ENCODE peak calls at places on chromosomes 16 and 17, in nine cellular contexts. U is mammary epithelial cell, T is vagina, K is HFF-Myc, H is lower lobe of right lung, E is cardiac fibroblast, W is upper lobe of left lung, X is NB4, L is brain microvascular endothelial cell. B is an unnamed sample.

GRCh38 chr16:73396556-73396955 is 348.6 kb upstream of the ZFHX3 start:
- DNase-seq in U (no peak), T (peak), K (no peak), H (no peak), E (no peak), W (no peak), X (peak), L (no peak), B (no peak)

GRCh38 chr16:71658771-71659170 is 32.8 kb downstream of the MARVELD3 start:
- DNase-seq in U (no peak), T (no peak), K (no peak), H (no peak), E (no peak), W (no peak), X (no peak), L (no peak), B (no peak)

GRCh38 chr16:14018848-14019247 is 52.3 kb upstream of the MRTFB start:
- DNase-seq in U (no peak), T (no peak), K (no peak), H (no peak), E (no peak), W (no peak), X (no peak), L (no peak), B (no peak)

GRCh38 chr16:19636436-19637267 is 81.1 kb downstream of the VPS35L start:
- DNase-seq in U (no peak), T (no peak), K (no peak), H (no peak), E (peak), W (no peak), X (no peak), L (no peak), B (no peak)

GRCh38 chr17:62653831-62654829 is 26.7 kb downstream of the MRC2 start:
- DNase-seq in U (no peak), T (peak), K (no peak), H (peak), E (peak), W (peak), X (peak), L (no peak), B (no peak)

GRCh38 chr17:7613769-7614421 is 802 bp downstream of the FXR2 start:
- DNase-seq in U (peak), T (no peak), K (no peak), H (peak), E (no peak), W (no peak), X (no peak), L (peak), B (no peak)

GRCh38 chr17:80877095-80877828 is 114.4 kb upstream of the CHMP6 start:
- DNase-seq in U (no peak), T (no peak), K (no peak), H (peak), E (no peak), W (no peak), X (no peak), L (no peak), B (no peak)

GRCh38 chr16:2770057-2770780 is 6.9 kb downstream of the ELOB start:
- DNase-seq in U (no peak), T (no peak), K (no peak), H (peak), E (no peak), W (no peak), X (peak), L (no peak), B (no peak)

GRCh38 chr17:40461774-40462342 is 18.6 kb downstream of the IGFBP4 start:
- DNase-seq in U (no peak), T (no peak), K (no peak), H (no peak), E (peak), W (no peak), X (no peak), L (no peak), B (no peak)

GRCh38 chr16:29645699-29646187 is 17.3 kb upstream of the SPN start:
- DNase-seq in U (no peak), T (no peak), K (no peak), H (no peak), E (peak), W (no peak), X (peak), L (no peak), B (no peak)

GRCh38 chr17:70080541-70081347 is 5.7 kb downstream of the KCNJ16 start:
- DNase-seq in U (peak), T (no peak), K (no peak), H (no peak), E (peak), W (no peak), X (no peak), L (peak), B (no peak)

GRCh38 chr16:70298988-70299938 is at the start of gene DDX19B:
- DNase-seq in U (peak), T (no peak), K (peak), H (peak), E (peak), W (peak), X (peak), L (peak), B (no peak)

GRCh38 chr16:19991614-19992013 is 82.1 kb downstream of the GPR139 start:
- DNase-seq in U (no peak), T (peak), K (no peak), H (no peak), E (no peak), W (no peak), X (no peak), L (no peak), B (no peak)

GRCh38 chr17:59802160-59802559 is 90.6 kb downstream of the TUBD1 start:
- DNase-seq in U (no peak), T (no peak), K (no peak), H (no peak), E (no peak), W (no peak), X (no peak), L (no peak), B (no peak)

GRCh38 chr17:13160790-13161189 is 143.0 kb upstream of the ELAC2 start:
- DNase-seq in U (no peak), T (no peak), K (no peak), H (no peak), E (no peak), W (no peak), X (no peak), L (no peak), B (no peak)

GRCh38 chr16:72848759-72849664 is 198.9 kb downstream of the ZFHX3 start:
- DNase-seq in U (peak), T (no peak), K (peak), H (peak), E (peak), W (peak), X (no peak), L (peak), B (peak)

GRCh38 chr17:65270932-65271700 is 133.9 kb downstream of the RGS9 start:
- DNase-seq in U (no peak), T (no peak), K (no peak), H (no peak), E (no peak), W (no peak), X (no peak), L (no peak), B (no peak)

GRCh38 chr17:18186271-18186982 is 2.8 kb downstream of the ALKBH5 start:
- DNase-seq in U (no peak), T (no peak), K (no peak), H (no peak), E (peak), W (no peak), X (no peak), L (no peak), B (no peak)

GRCh38 chr17:41082565-41083136 is 1.3 kb upstream of the KRTAP4-7 start:
- DNase-seq in U (peak), T (no peak), K (no peak), H (no peak), E (no peak), W (no peak), X (no peak), L (no peak), B (no peak)

GRCh38 chr16:25135239-25135878 is 23.8 kb downstream of the LCMT1 start:
- DNase-seq in U (peak), T (no peak), K (peak), H (no peak), E (peak), W (no peak), X (no peak), L (peak), B (peak)
- TF ChIP-seq CTCF in U (peak), T (no peak), K (peak), H (no peak), E (peak), W (no peak), X (no peak), L (peak), B (peak)

GRCh38 chr17:43542854-43543253 is 3.3 kb downstream of the ETV4 start:
- DNase-seq in U (no peak), T (no peak), K (no peak), H (no peak), E (no peak), W (no peak), X (no peak), L (no peak), B (no peak)
- H3K4me3 ChIP-seq in U (no peak), T (no peak), K (no peak), H (no peak), E (no peak), W (no peak), X (no peak), L (no peak), B (no peak)

GRCh38 chr17:61425682-61426481 is 26.2 kb downstream of the TBX2 start:
- DNase-seq in U (no peak), T (no peak), K (no peak), H (no peak), E (no peak), W (no peak), X (no peak), L (no peak), B (no peak)
- TF ChIP-seq CTCF in U (no peak), T (no peak), K (peak), H (no peak), E (no peak), W (no peak), X (no peak), L (peak), B (no peak)

DNA sequence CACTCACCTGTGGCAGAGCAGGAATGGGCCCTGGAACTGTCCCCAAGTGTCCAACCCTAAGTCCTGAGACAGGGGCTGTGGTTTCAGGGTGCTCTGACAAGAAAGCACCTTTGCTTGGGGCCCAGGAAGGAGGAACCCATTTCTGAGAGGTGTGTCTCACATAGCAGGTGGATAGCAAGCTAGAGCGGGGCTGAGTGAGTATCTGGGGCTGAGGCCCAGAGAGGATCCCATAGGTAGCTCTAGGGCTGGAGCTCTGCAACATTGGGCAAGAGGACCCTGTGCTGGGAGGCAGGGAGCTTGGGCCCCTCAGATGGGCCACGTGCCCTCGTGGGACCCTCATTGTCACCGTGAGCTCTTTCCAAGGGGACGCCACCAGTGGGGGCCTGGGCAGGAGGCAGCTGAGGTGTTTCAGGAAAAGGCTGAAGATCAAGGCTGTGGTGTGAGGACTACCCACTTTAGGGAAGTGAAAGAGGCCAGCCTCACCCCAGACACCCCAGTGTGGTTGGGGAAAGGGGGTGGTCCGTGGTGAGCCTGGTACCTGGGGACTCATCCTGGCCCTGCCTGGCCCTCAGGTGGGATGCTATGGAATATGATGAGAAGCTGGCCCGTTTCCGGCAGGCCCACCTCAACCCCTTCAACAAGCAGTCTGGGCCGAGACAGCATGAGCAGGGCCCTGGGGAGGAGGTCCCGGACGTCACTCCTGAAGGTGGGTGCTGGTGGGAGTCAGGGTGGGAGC is 5.3 kb downstream of the DEF8 start:
- DNase-seq in U (no peak), T (no peak), K (no peak), H (no peak), E (no peak), W (no peak), X (peak), L (no peak), B (no peak)
- H3K4me3 ChIP-seq in U (no peak), T (no peak), K (no peak), H (no peak), E (no peak), W (no peak), X (no peak), L (no peak), B (no peak)

DNA sequence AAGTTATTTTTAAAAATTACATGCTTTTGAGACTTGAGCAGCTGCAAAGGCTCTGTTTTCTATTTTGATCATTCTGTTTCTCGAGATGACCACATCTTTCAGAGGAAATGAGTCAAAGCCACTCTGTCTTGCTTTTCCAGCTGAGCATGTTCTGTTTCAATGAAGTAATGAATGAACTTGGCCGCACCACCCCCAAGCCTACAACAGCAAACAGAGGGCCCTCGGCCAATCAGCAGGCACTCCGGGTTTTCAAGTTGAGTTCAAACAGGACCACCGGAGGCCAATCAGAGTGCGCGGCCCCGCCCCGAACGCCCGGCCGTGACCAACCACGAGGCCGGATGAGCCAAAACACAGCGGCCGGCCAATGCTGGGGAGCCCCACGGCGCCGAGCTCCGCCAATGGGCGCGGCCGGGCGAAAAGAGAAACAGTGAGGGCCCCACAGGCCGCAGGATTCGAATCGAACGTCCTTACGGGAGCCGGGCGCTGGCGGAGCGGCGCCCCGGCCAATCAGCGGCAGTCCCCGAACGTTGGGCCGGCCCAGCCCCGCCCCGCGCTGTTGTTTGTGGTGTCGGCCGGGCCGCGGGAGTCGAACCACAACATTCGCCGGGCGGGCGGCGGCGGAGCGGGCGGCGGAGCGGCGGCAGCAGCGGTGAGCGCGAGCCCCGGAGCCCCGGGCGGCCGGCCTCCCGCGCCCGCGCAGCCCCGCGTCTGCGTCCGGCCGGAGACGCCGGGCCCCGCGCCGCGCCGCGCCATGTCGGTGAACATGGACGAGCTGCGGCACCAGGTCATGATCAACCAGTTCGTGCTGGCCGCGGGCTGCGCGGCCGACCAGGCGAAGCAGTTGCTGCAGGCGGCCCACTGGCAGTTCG is at the start of gene UBALD2:
- DNase-seq in U (peak), T (peak), K (peak), H (peak), E (peak), W (peak), X (peak), L (peak), B (peak)
- TF ChIP-seq CTCF in U (no peak), T (no peak), K (no peak), H (no peak), E (no peak), W (no peak), X (no peak), L (no peak), B (no peak)

GRCh38 chr17:77995146-77995852 is 36.8 kb downstream of the TNRC6C start:
- DNase-seq in U (no peak), T (no peak), K (no peak), H (no peak), E (peak), W (no peak), X (no peak), L (no peak), B (no peak)
- H3K4me3 ChIP-seq in U (no peak), T (no peak), K (no peak), H (no peak), E (no peak), W (no peak), X (no peak), L (no peak), B (no peak)